ENCODE peak calls at places on chromosomes 7 and 10, in nine cellular contexts. A is PC-3, U is A549, X is AG04450, K is cardiac muscle cell, Z is fibroblast of mammary gland, N is heart left ventricle, I is kidney epithelial cell, Q is tibial nerve. F is an unnamed sample.

GRCh38 chr7:19143930-19144574 is 1.2 kb downstream of the FERD3L start:
- DNase-seq in A (no peak), U (no peak), X (no peak), K (no peak), Z (no peak), N (no peak), I (no peak), Q (no peak), F (no peak)

GRCh38 chr7:57423768-57424167 is 26.2 kb upstream of the ZNF716 start:
- DNase-seq in A (no peak), U (no peak), X (no peak), K (no peak), Z (no peak), N (no peak), I (no peak), Q (no peak), F (no peak)

GRCh38 chr7:16416289-16417282 is 4.8 kb downstream of the CRPPA start:
- DNase-seq in A (peak; percentile 78), U (no peak), X (no peak), K (peak; percentile 56), Z (peak; percentile 86), N (no peak), I (no peak), Q (no peak), F (peak; percentile 63)

GRCh38 chr7:49766966-49767365 is 6.5 kb upstream of the VWC2 start:
- DNase-seq in A (no peak), U (no peak), X (no peak), K (no peak), Z (no peak), N (no peak), I (no peak), Q (no peak), F (no peak)

GRCh38 chr10:114282526-114282925 is 43.5 kb downstream of the VWA2 start:
- DNase-seq in A (no peak), U (no peak), X (no peak), K (no peak), Z (no peak), N (no peak), I (no peak), Q (no peak), F (no peak)

GRCh38 chr10:46547331-46547880 is 9.1 kb downstream of the GPRIN2 start:
- DNase-seq in A (no peak), U (no peak), X (no peak), K (no peak), Z (no peak), N (peak; percentile 5), I (no peak), Q (peak; percentile 10), F (no peak)

GRCh38 chr7:149610441-149611011 is 112.9 kb upstream of the ZNF746 start:
- DNase-seq in A (no peak), U (no peak), X (no peak), K (no peak), Z (peak; percentile 36), N (no peak), I (no peak), Q (no peak), F (peak; percentile 7)

GRCh38 chr7:6164491-6164890 is 107.9 kb downstream of the CYTH3 start:
- DNase-seq in A (no peak), U (peak; percentile 53), X (no peak), K (no peak), Z (no peak), N (peak; percentile 60), I (no peak), Q (no peak), F (no peak)

GRCh38 chr7:28123752-28124151 is 56.8 kb downstream of the JAZF1 start:
- DNase-seq in A (no peak), U (no peak), X (no peak), K (no peak), Z (no peak), N (no peak), I (no peak), Q (no peak), F (no peak)

GRCh38 chr10:113056468-113057021 is 106.5 kb downstream of the TCF7L2 start:
- DNase-seq in A (no peak), U (no peak), X (no peak), K (peak; percentile 86), Z (peak; percentile 89), N (no peak), I (no peak), Q (no peak), F (peak; percentile 86)

GRCh38 chr7:121113288-121113687 is 124.8 kb downstream of the CPED1 start:
- DNase-seq in A (peak; percentile 84), U (no peak), X (no peak), K (no peak), Z (no peak), N (no peak), I (no peak), Q (no peak), F (peak; percentile 47)

GRCh38 chr10:129136074-129136473 is 331.0 kb upstream of the MGMT start:
- DNase-seq in A (no peak), U (no peak), X (no peak), K (no peak), Z (no peak), N (no peak), I (no peak), Q (no peak), F (no peak)

GRCh38 chr10:134205-134742 is 981 bp upstream of the ZMYND11 start:
- DNase-seq in A (peak; percentile 10), U (no peak), X (no peak), K (no peak), Z (peak; percentile 10), N (no peak), I (no peak), Q (no peak), F (peak; percentile 9)

DNA sequence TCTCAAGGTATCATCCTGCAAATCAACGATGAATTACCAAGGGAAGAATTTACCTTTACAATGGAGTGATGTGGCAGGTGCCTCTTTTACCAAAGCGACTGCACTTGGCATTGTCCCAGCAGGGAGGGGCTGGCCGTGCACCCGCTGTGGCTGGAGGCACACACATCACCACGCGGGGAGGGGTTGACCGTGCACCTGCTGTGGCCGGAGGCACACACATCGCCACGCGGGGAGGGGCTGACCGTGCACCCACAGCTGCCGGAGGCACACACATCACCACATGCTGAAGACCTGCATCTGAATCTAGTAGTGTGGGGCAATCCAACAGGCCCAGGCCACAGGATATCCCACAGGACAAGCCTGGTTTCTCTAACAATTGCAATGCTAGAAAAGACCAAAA is 493.5 kb downstream of the DNAJB6 start:
- DNase-seq in A (no peak), U (no peak), X (no peak), K (no peak), Z (no peak), N (no peak), I (no peak), Q (peak; percentile 12), F (no peak)
- TF ChIP-seq CTCF in A (no peak), U (no peak), X (no peak), K (no peak), Z (no peak), N (no peak), I (no peak), Q (no peak), F (no peak)

GRCh38 chr10:124245806-124246440 is 152.5 kb upstream of the CHST15 start:
- DNase-seq in A (no peak), U (no peak), X (no peak), K (no peak), Z (no peak), N (no peak), I (no peak), Q (no peak), F (no peak)
- H3K4me3 ChIP-seq in A (no peak overlapping the region), U (no peak overlapping the region), X (no peak overlapping the region), K (no peak overlapping the region), Z (no peak overlapping the region), N (no peak overlapping the region), I (no peak overlapping the region), Q (no peak overlapping the region), F (no peak overlapping the region)

DNA sequence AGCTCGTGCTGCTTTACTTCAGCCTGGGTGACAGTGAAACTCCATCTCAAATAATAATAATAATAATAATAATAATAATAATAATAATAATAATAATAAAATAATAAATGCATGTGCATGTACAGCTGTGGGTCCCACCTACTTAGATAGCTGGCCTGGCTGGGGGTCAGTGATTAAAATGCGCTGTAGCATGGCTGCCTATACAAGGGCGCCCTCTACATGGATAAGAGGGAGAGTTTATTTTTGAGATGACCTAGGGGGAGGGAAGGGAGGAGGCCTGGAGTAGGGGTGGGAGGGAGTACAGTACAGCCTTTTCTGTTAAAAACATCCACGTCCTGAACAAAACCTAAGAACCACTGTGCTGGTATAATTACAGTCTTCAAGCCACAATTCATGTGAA is 146.4 kb downstream of the TMEM178B start:
- DNase-seq in A (no peak), U (peak; percentile 13), X (no peak), K (no peak), Z (peak; percentile 17), N (no peak), I (no peak), Q (no peak), F (no peak)
- TF ChIP-seq CTCF in A (peak; percentile 23), U (peak; percentile 26), X (peak; percentile 4), K (no peak), Z (peak; percentile 31), N (no peak), I (peak; percentile 42), Q (no peak), F (peak; percentile 18)

GRCh38 chr10:32379950-32380547 is 33.1 kb upstream of the EPC1 start:
- DNase-seq in A (no peak), U (no peak), X (no peak), K (no peak), Z (no peak), N (no peak), I (no peak), Q (no peak), F (no peak)
- H3K4me3 ChIP-seq in A (peak overlapping the region; percentile 74), U (no peak overlapping the region), X (no peak overlapping the region), K (peak overlapping the region; percentile 92), Z (no peak overlapping the region), N (no peak overlapping the region), I (no peak overlapping the region), Q (no peak overlapping the region), F (no peak overlapping the region)